ENCODE peak calls at places on chromosomes 7 and 10, in five cellular contexts. One of them, this sample, is unnamed.

GRCh38 chr7:12056977-12057376 is 154.1 kb upstream of the TMEM106B start:
- DNase-seq in EH: no peak
- DNase-seq in CD8-positive, alpha-beta memory T cell: no peak
- DNase-seq in cardiac muscle cell: no peak
- DNase-seq in epithelial cell of esophagus: no peak
- DNase-seq in this sample: no peak

GRCh38 chr7:45564485-45564884 is 9.7 kb upstream of the ADCY1 start:
- DNase-seq in CD8-positive, alpha-beta memory T cell: no peak
- DNase-seq in epithelial cell of esophagus: no peak
- DNase-seq in cardiac muscle cell: peak
- DNase-seq in EH: no peak
- DNase-seq in this sample: no peak

GRCh38 chr10:112379635-112380296 is 5.8 kb downstream of the ACSL5 start:
- DNase-seq in cardiac muscle cell: no peak
- DNase-seq in EH: peak
- DNase-seq in epithelial cell of esophagus: no peak
- DNase-seq in CD8-positive, alpha-beta memory T cell: no peak
- DNase-seq in this sample: no peak

GRCh38 chr7:106959753-106960152 is 84.8 kb upstream of the PRKAR2B start:
- DNase-seq in CD8-positive, alpha-beta memory T cell: no peak
- DNase-seq in epithelial cell of esophagus: peak
- DNase-seq in cardiac muscle cell: no peak
- DNase-seq in EH: no peak
- DNase-seq in this sample: no peak

GRCh38 chr7:101410743-101411476 is 48.2 kb downstream of the COL26A1 start:
- DNase-seq in CD8-positive, alpha-beta memory T cell: peak
- DNase-seq in cardiac muscle cell: peak
- DNase-seq in EH: peak
- DNase-seq in epithelial cell of esophagus: no peak
- DNase-seq in this sample: peak

GRCh38 chr10:9149134-9149533 is 1094.6 kb downstream of the GATA3 start:
- DNase-seq in CD8-positive, alpha-beta memory T cell: no peak
- DNase-seq in epithelial cell of esophagus: peak
- DNase-seq in EH: no peak
- DNase-seq in cardiac muscle cell: no peak
- DNase-seq in this sample: no peak

GRCh38 chr10:113767222-113767621 is 15.7 kb downstream of the PLEKHS1 start:
- DNase-seq in EH: no peak
- DNase-seq in epithelial cell of esophagus: peak
- DNase-seq in CD8-positive, alpha-beta memory T cell: no peak
- DNase-seq in cardiac muscle cell: no peak
- DNase-seq in this sample: no peak

GRCh38 chr7:21426286-21426957 is 1.5 kb upstream of the SP4 start:
- DNase-seq in epithelial cell of esophagus: peak
- DNase-seq in CD8-positive, alpha-beta memory T cell: no peak
- DNase-seq in EH: peak
- DNase-seq in cardiac muscle cell: peak
- DNase-seq in this sample: no peak

GRCh38 chr7:27873981-27874957 is 134.3 kb downstream of the TAX1BP1 start:
- DNase-seq in epithelial cell of esophagus: no peak
- DNase-seq in EH: peak
- DNase-seq in cardiac muscle cell: peak
- DNase-seq in CD8-positive, alpha-beta memory T cell: no peak
- DNase-seq in this sample: no peak

GRCh38 chr10:1434912-1435692 is 302.2 kb downstream of the ADARB2 start:
- DNase-seq in epithelial cell of esophagus: no peak
- DNase-seq in EH: no peak
- DNase-seq in cardiac muscle cell: no peak
- DNase-seq in CD8-positive, alpha-beta memory T cell: no peak
- DNase-seq in this sample: no peak

GRCh38 chr10:121886997-121887622 is 40.7 kb downstream of the ATE1 start:
- DNase-seq in CD8-positive, alpha-beta memory T cell: peak
- DNase-seq in epithelial cell of esophagus: peak
- DNase-seq in cardiac muscle cell: peak
- DNase-seq in EH: peak
- DNase-seq in this sample: peak

GRCh38 chr7:73893342-73894101 is 32.6 kb downstream of the TMEM270 start:
- DNase-seq in CD8-positive, alpha-beta memory T cell: no peak
- DNase-seq in EH: peak
- DNase-seq in epithelial cell of esophagus: no peak
- DNase-seq in cardiac muscle cell: no peak
- DNase-seq in this sample: no peak

GRCh38 chr10:3255086-3255485 is 82.5 kb upstream of the PITRM1 start:
- DNase-seq in EH: no peak
- DNase-seq in epithelial cell of esophagus: no peak
- DNase-seq in CD8-positive, alpha-beta memory T cell: no peak
- DNase-seq in cardiac muscle cell: no peak
- DNase-seq in this sample: no peak

GRCh38 chr10:53135213-53135896 is 362.8 kb upstream of the MBL2 start:
- DNase-seq in cardiac muscle cell: no peak
- DNase-seq in CD8-positive, alpha-beta memory T cell: no peak
- DNase-seq in EH: no peak
- DNase-seq in epithelial cell of esophagus: no peak
- DNase-seq in this sample: no peak

GRCh38 chr10:132102071-132102716 is 36.4 kb downstream of the JAKMIP3 start:
- DNase-seq in epithelial cell of esophagus: no peak
- DNase-seq in cardiac muscle cell: no peak
- DNase-seq in CD8-positive, alpha-beta memory T cell: no peak
- DNase-seq in EH: no peak
- DNase-seq in this sample: no peak

GRCh38 chr7:115749924-115750323 is 280.6 kb downstream of the TFEC start:
- DNase-seq in EH: peak
- DNase-seq in CD8-positive, alpha-beta memory T cell: no peak
- DNase-seq in cardiac muscle cell: peak
- DNase-seq in epithelial cell of esophagus: no peak
- DNase-seq in this sample: no peak

GRCh38 chr10:100743626-100744135 is 1.7 kb upstream of the PAX2 start:
- DNase-seq in CD8-positive, alpha-beta memory T cell: peak
- DNase-seq in epithelial cell of esophagus: peak
- DNase-seq in EH: peak
- DNase-seq in cardiac muscle cell: peak
- DNase-seq in this sample: peak

GRCh38 chr7:46383605-46384004 is 462.5 kb upstream of the IGFBP3 start:
- DNase-seq in cardiac muscle cell: peak
- DNase-seq in CD8-positive, alpha-beta memory T cell: no peak
- DNase-seq in EH: peak
- DNase-seq in epithelial cell of esophagus: peak
- DNase-seq in this sample: no peak

GRCh38 chr10:61643316-61643751 is 19.4 kb upstream of the CABCOCO1 start:
- DNase-seq in cardiac muscle cell: peak
- DNase-seq in EH: peak
- DNase-seq in CD8-positive, alpha-beta memory T cell: no peak
- DNase-seq in epithelial cell of esophagus: peak
- DNase-seq in this sample: no peak

GRCh38 chr10:100878291-100878910 is 34.4 kb upstream of the SLF2 start:
- DNase-seq in epithelial cell of esophagus: peak
- DNase-seq in EH: peak
- DNase-seq in CD8-positive, alpha-beta memory T cell: peak
- DNase-seq in cardiac muscle cell: peak
- DNase-seq in this sample: peak

GRCh38 chr10:3924344-3924743 is 139.3 kb upstream of the KLF6 start:
- DNase-seq in epithelial cell of esophagus: peak
- DNase-seq in cardiac muscle cell: peak
- DNase-seq in CD8-positive, alpha-beta memory T cell: no peak
- DNase-seq in EH: peak
- DNase-seq in this sample: no peak

GRCh38 chr7:135878284-135878683 is 98.9 kb downstream of the MTPN start:
- DNase-seq in epithelial cell of esophagus: no peak
- DNase-seq in CD8-positive, alpha-beta memory T cell: no peak
- DNase-seq in cardiac muscle cell: no peak
- DNase-seq in EH: no peak
- DNase-seq in this sample: no peak

GRCh38 chr10:618229-618989 is 71.1 kb downstream of the DIP2C start:
- DNase-seq in cardiac muscle cell: no peak
- DNase-seq in CD8-positive, alpha-beta memory T cell: no peak
- DNase-seq in EH: no peak
- DNase-seq in epithelial cell of esophagus: no peak
- DNase-seq in this sample: no peak

GRCh38 chr10:78457804-78458483 is 424.3 kb downstream of the RPS24 start:
- DNase-seq in epithelial cell of esophagus: no peak
- DNase-seq in cardiac muscle cell: peak
- DNase-seq in EH: peak
- DNase-seq in CD8-positive, alpha-beta memory T cell: no peak
- DNase-seq in this sample: no peak

GRCh38 chr7:158880973-158881372 is 24.6 kb downstream of the DYNC2I1 start:
- DNase-seq in cardiac muscle cell: no peak
- DNase-seq in EH: no peak
- DNase-seq in CD8-positive, alpha-beta memory T cell: no peak
- DNase-seq in epithelial cell of esophagus: no peak
- DNase-seq in this sample: no peak

GRCh38 chr10:127195041-127195506 is 1.3 kb downstream of the INSYN2A start:
- DNase-seq in cardiac muscle cell: peak
- DNase-seq in epithelial cell of esophagus: peak
- DNase-seq in CD8-positive, alpha-beta memory T cell: no peak
- DNase-seq in EH: peak
- DNase-seq in this sample: no peak

GRCh38 chr7:5393328-5393727 is 30.3 kb downstream of the TNRC18 start:
- DNase-seq in cardiac muscle cell: no peak
- DNase-seq in CD8-positive, alpha-beta memory T cell: no peak
- DNase-seq in epithelial cell of esophagus: no peak
- DNase-seq in EH: no peak
- DNase-seq in this sample: no peak

GRCh38 chr7:128188396-128189230 is 52.5 kb upstream of the LEP start:
- DNase-seq in CD8-positive, alpha-beta memory T cell: no peak
- DNase-seq in epithelial cell of esophagus: no peak
- DNase-seq in EH: no peak
- DNase-seq in cardiac muscle cell: no peak
- DNase-seq in this sample: no peak